ENCODE peak calls at places on chromosomes 16 and 17, in six cellular contexts. One of them, this sample, is unnamed.

GRCh38 chr16:70250748-70251650 is 741 bp downstream of the EXOSC6 start:
- DNase-seq in glutamatergic neuron: peak; percentile 71
- DNase-seq in EH: peak; percentile 56
- DNase-seq in bronchial epithelial cell: peak; percentile 31
- DNase-seq in SK-N-SH: peak; percentile 76
- DNase-seq in fibroblast of lung: peak; percentile 62
- DNase-seq in this sample: peak; percentile 59

GRCh38 chr17:28402224-28402630 is 3.8 kb downstream of the SLC46A1 start:
- DNase-seq in bronchial epithelial cell: peak; percentile 55
- DNase-seq in EH: no peak
- DNase-seq in fibroblast of lung: no peak
- DNase-seq in glutamatergic neuron: no peak
- DNase-seq in SK-N-SH: no peak
- DNase-seq in this sample: no peak

GRCh38 chr16:68372806-68373205 is 62.0 kb downstream of the PRMT7 start:
- DNase-seq in SK-N-SH: no peak
- DNase-seq in glutamatergic neuron: no peak
- DNase-seq in bronchial epithelial cell: no peak
- DNase-seq in EH: no peak
- DNase-seq in fibroblast of lung: no peak
- DNase-seq in this sample: no peak

GRCh38 chr17:65433592-65433991 is 127.9 kb downstream of the AXIN2 start:
- DNase-seq in fibroblast of lung: peak; percentile 74
- DNase-seq in bronchial epithelial cell: no peak
- DNase-seq in glutamatergic neuron: no peak
- DNase-seq in SK-N-SH: no peak
- DNase-seq in EH: no peak
- DNase-seq in this sample: peak; percentile 27

GRCh38 chr16:6160303-6160702 is 1062.7 kb upstream of the EEF2KMT start:
- DNase-seq in glutamatergic neuron: no peak
- DNase-seq in fibroblast of lung: peak; percentile 58
- DNase-seq in EH: no peak
- DNase-seq in SK-N-SH: no peak
- DNase-seq in bronchial epithelial cell: no peak
- DNase-seq in this sample: no peak

GRCh38 chr16:51526622-51527021 is 375.6 kb upstream of the SALL1 start:
- DNase-seq in glutamatergic neuron: no peak
- DNase-seq in SK-N-SH: no peak
- DNase-seq in EH: no peak
- DNase-seq in fibroblast of lung: no peak
- DNase-seq in bronchial epithelial cell: no peak
- DNase-seq in this sample: no peak

GRCh38 chr16:585351-585750 is 4.5 kb upstream of the RAB40C start:
- DNase-seq in bronchial epithelial cell: no peak
- DNase-seq in SK-N-SH: peak; percentile 83
- DNase-seq in EH: no peak
- DNase-seq in glutamatergic neuron: no peak
- DNase-seq in fibroblast of lung: no peak
- DNase-seq in this sample: no peak

GRCh38 chr17:29177871-29178749 is 2.1 kb downstream of the MYO18A start:
- DNase-seq in fibroblast of lung: no peak
- DNase-seq in glutamatergic neuron: no peak
- DNase-seq in EH: peak; percentile 7
- DNase-seq in bronchial epithelial cell: no peak
- DNase-seq in SK-N-SH: no peak
- DNase-seq in this sample: no peak

GRCh38 chr16:87681990-87682570 is 79.8 kb downstream of the JPH3 start:
- DNase-seq in bronchial epithelial cell: peak; percentile 28
- DNase-seq in SK-N-SH: no peak
- DNase-seq in glutamatergic neuron: no peak
- DNase-seq in EH: peak; percentile 82
- DNase-seq in fibroblast of lung: peak; percentile 66
- DNase-seq in this sample: peak; percentile 83

GRCh38 chr16:35146031-35146710 is 1686.8 kb downstream of the TP53TG3F start:
- DNase-seq in bronchial epithelial cell: no peak
- DNase-seq in glutamatergic neuron: no peak
- DNase-seq in EH: no peak
- DNase-seq in SK-N-SH: no peak
- DNase-seq in fibroblast of lung: no peak
- DNase-seq in this sample: no peak

GRCh38 chr17:79073016-79073705 is 1.5 kb upstream of the ENGASE start:
- DNase-seq in EH: no peak
- DNase-seq in glutamatergic neuron: no peak
- DNase-seq in fibroblast of lung: no peak
- DNase-seq in bronchial epithelial cell: no peak
- DNase-seq in SK-N-SH: no peak
- DNase-seq in this sample: no peak

GRCh38 chr17:9074106-9074505 is 52.8 kb downstream of the NTN1 start:
- DNase-seq in fibroblast of lung: peak; percentile 54
- DNase-seq in bronchial epithelial cell: peak; percentile 10
- DNase-seq in glutamatergic neuron: no peak
- DNase-seq in EH: no peak
- DNase-seq in SK-N-SH: no peak
- DNase-seq in this sample: no peak

GRCh38 chr16:89145406-89146161 is 26.0 kb upstream of the CDH15 start:
- DNase-seq in SK-N-SH: no peak
- DNase-seq in bronchial epithelial cell: no peak
- DNase-seq in fibroblast of lung: no peak
- DNase-seq in EH: no peak
- DNase-seq in glutamatergic neuron: peak; percentile 9
- DNase-seq in this sample: no peak

GRCh38 chr16:12387786-12388185 is 411.3 kb downstream of the SNX29 start:
- DNase-seq in EH: peak; percentile 48
- DNase-seq in bronchial epithelial cell: no peak
- DNase-seq in fibroblast of lung: no peak
- DNase-seq in glutamatergic neuron: no peak
- DNase-seq in SK-N-SH: no peak
- DNase-seq in this sample: no peak

GRCh38 chr16:12504312-12504711 is 299.4 kb downstream of the CPPED1 start:
- DNase-seq in glutamatergic neuron: no peak
- DNase-seq in fibroblast of lung: no peak
- DNase-seq in SK-N-SH: no peak
- DNase-seq in EH: no peak
- DNase-seq in bronchial epithelial cell: no peak
- DNase-seq in this sample: no peak

GRCh38 chr17:42459256-42459982 is 741 bp downstream of the ATP6V0A1 start:
- DNase-seq in bronchial epithelial cell: peak; percentile 67
- DNase-seq in SK-N-SH: peak; percentile 56
- DNase-seq in EH: peak; percentile 65
- DNase-seq in glutamatergic neuron: peak; percentile 60
- DNase-seq in fibroblast of lung: peak; percentile 70
- DNase-seq in this sample: peak; percentile 63

GRCh38 chr16:17227278-17227677 is 243.5 kb downstream of the XYLT1 start:
- DNase-seq in glutamatergic neuron: no peak
- DNase-seq in fibroblast of lung: no peak
- DNase-seq in SK-N-SH: no peak
- DNase-seq in EH: no peak
- DNase-seq in bronchial epithelial cell: peak; percentile 7
- DNase-seq in this sample: no peak

GRCh38 chr17:66715745-66716156 is 119.2 kb upstream of the CACNG5 start:
- DNase-seq in bronchial epithelial cell: peak; percentile 77
- DNase-seq in glutamatergic neuron: no peak
- DNase-seq in fibroblast of lung: peak; percentile 61
- DNase-seq in SK-N-SH: peak; percentile 74
- DNase-seq in EH: peak; percentile 61
- DNase-seq in this sample: peak; percentile 86

GRCh38 chr17:50593321-50593720 is 32.8 kb downstream of the CACNA1G start:
- DNase-seq in glutamatergic neuron: peak; percentile 77
- DNase-seq in EH: peak; percentile 34
- DNase-seq in SK-N-SH: peak; percentile 97
- DNase-seq in bronchial epithelial cell: no peak
- DNase-seq in fibroblast of lung: no peak
- DNase-seq in this sample: no peak

GRCh38 chr16:22373662-22374310 is 633 bp downstream of the CDR2 start:
- DNase-seq in glutamatergic neuron: peak; percentile 53
- DNase-seq in SK-N-SH: peak; percentile 54
- DNase-seq in bronchial epithelial cell: no peak
- DNase-seq in fibroblast of lung: no peak
- DNase-seq in EH: peak; percentile 43
- DNase-seq in this sample: no peak

GRCh38 chr16:82761236-82761635 is 134.5 kb downstream of the CDH13 start:
- DNase-seq in SK-N-SH: no peak
- DNase-seq in EH: peak; percentile 81
- DNase-seq in bronchial epithelial cell: peak; percentile 77
- DNase-seq in fibroblast of lung: peak; percentile 71
- DNase-seq in glutamatergic neuron: no peak
- DNase-seq in this sample: peak; percentile 85

GRCh38 chr17:45845376-45846185 is 900 bp downstream of the SPPL2C start:
- DNase-seq in EH: no peak
- DNase-seq in SK-N-SH: no peak
- DNase-seq in glutamatergic neuron: no peak
- DNase-seq in bronchial epithelial cell: no peak
- DNase-seq in fibroblast of lung: no peak
- DNase-seq in this sample: no peak

GRCh38 chr17:8080799-8081219 is 6.7 kb downstream of the ALOX12B start:
- DNase-seq in fibroblast of lung: no peak
- DNase-seq in SK-N-SH: no peak
- DNase-seq in bronchial epithelial cell: no peak
- DNase-seq in EH: no peak
- DNase-seq in glutamatergic neuron: no peak
- DNase-seq in this sample: no peak

GRCh38 chr16:84565669-84566495 is 52.0 kb downstream of the COTL1 start:
- DNase-seq in bronchial epithelial cell: no peak
- DNase-seq in EH: no peak
- DNase-seq in fibroblast of lung: no peak
- DNase-seq in glutamatergic neuron: no peak
- DNase-seq in SK-N-SH: no peak
- DNase-seq in this sample: no peak

GRCh38 chr17:39391448-39391847 is 10.0 kb downstream of the FBXL20 start:
- DNase-seq in fibroblast of lung: no peak
- DNase-seq in bronchial epithelial cell: no peak
- DNase-seq in SK-N-SH: no peak
- DNase-seq in EH: no peak
- DNase-seq in glutamatergic neuron: no peak
- DNase-seq in this sample: no peak

GRCh38 chr16:66270333-66270927 is 96.1 kb upstream of the CDH5 start:
- DNase-seq in EH: peak; percentile 70
- DNase-seq in fibroblast of lung: peak; percentile 58
- DNase-seq in bronchial epithelial cell: no peak
- DNase-seq in SK-N-SH: peak; percentile 92
- DNase-seq in glutamatergic neuron: peak; percentile 86
- DNase-seq in this sample: peak; percentile 72

GRCh38 chr17:17557796-17558195 is 33.7 kb downstream of the PEMT start:
- DNase-seq in bronchial epithelial cell: no peak
- DNase-seq in EH: no peak
- DNase-seq in fibroblast of lung: no peak
- DNase-seq in SK-N-SH: no peak
- DNase-seq in glutamatergic neuron: no peak
- DNase-seq in this sample: no peak

GRCh38 chr16:85245307-85246172 is 133.3 kb upstream of the CIBAR2 start:
- DNase-seq in bronchial epithelial cell: peak; percentile 25
- DNase-seq in glutamatergic neuron: peak; percentile 79
- DNase-seq in SK-N-SH: peak; percentile 82
- DNase-seq in EH: peak; percentile 73
- DNase-seq in fibroblast of lung: peak; percentile 72
- DNase-seq in this sample: peak; percentile 84

GRCh38 chr17:73291260-73291801 is 20.5 kb downstream of the CDC42EP4 start:
- DNase-seq in SK-N-SH: no peak
- DNase-seq in fibroblast of lung: peak; percentile 93
- DNase-seq in bronchial epithelial cell: peak; percentile 78
- DNase-seq in glutamatergic neuron: no peak
- DNase-seq in EH: peak; percentile 96
- DNase-seq in this sample: peak; percentile 77

GRCh38 chr16:67967956-67968439 is 439 bp downstream of the SLC12A4 start:
- DNase-seq in bronchial epithelial cell: no peak
- DNase-seq in fibroblast of lung: peak; percentile 35
- DNase-seq in glutamatergic neuron: no peak
- DNase-seq in SK-N-SH: peak; percentile 82
- DNase-seq in EH: peak; percentile 58
- DNase-seq in this sample: peak; percentile 28

GRCh38 chr17:75843577-75844529 is at the start of gene UNC13D:
- DNase-seq in glutamatergic neuron: peak; percentile 21
- DNase-seq in SK-N-SH: peak; percentile 94
- DNase-seq in EH: no peak
- DNase-seq in bronchial epithelial cell: no peak
- DNase-seq in fibroblast of lung: no peak
- DNase-seq in this sample: no peak

GRCh38 chr17:63446981-63447687 is 1.0 kb upstream of the CYB561 start:
- DNase-seq in fibroblast of lung: no peak
- DNase-seq in glutamatergic neuron: peak; percentile 59
- DNase-seq in SK-N-SH: peak; percentile 71
- DNase-seq in bronchial epithelial cell: peak; percentile 29
- DNase-seq in EH: no peak
- DNase-seq in this sample: no peak

GRCh38 chr16:70712942-70713341 is 27.1 kb upstream of the MTSS2 start:
- DNase-seq in fibroblast of lung: no peak
- DNase-seq in bronchial epithelial cell: no peak
- DNase-seq in SK-N-SH: no peak
- DNase-seq in EH: no peak
- DNase-seq in glutamatergic neuron: no peak
- DNase-seq in this sample: no peak